ENCODE peak calls at places on chromosomes 4 and X, in six cellular contexts. Q, O, F, M, X and B are unnamed samples. For H3K27me3, the result is how much of the 10 kb centered on the place peaks cover.

GRCh38 chrX:130173190-130173895 is 1.6 kb downstream of the RAB33A start:
- DNase-seq in Q (peak), O (no peak), F (no peak), M (peak), X (no peak), B (no peak)

GRCh38 chr4:3340703-3341088 is 47.9 kb downstream of the RGS12 start:
- DNase-seq in Q (no peak), O (peak), F (no peak), M (no peak), X (no peak), B (no peak)

GRCh38 chr4:95465010-95465409 is 83.8 kb downstream of the UNC5C start:
- DNase-seq in Q (no peak), O (no peak), F (no peak), M (no peak), X (no peak), B (no peak)

GRCh38 chrX:107565916-107566602 is 62.3 kb upstream of the PRPS1 start:
- DNase-seq in Q (no peak), O (peak), F (peak), M (peak), X (peak), B (peak)

GRCh38 chrX:19875051-19875432 is 12.4 kb downstream of the SH3KBP1 start:
- DNase-seq in Q (no peak), O (no peak), F (no peak), M (peak), X (no peak), B (no peak)

GRCh38 chr4:77852892-77853495 is 9.6 kb upstream of the MRPL1 start:
- DNase-seq in Q (no peak), O (no peak), F (no peak), M (no peak), X (no peak), B (no peak)

GRCh38 chrX:37350034-37350365 is 836 bp downstream of the PRRG1 start:
- DNase-seq in Q (no peak), O (no peak), F (no peak), M (peak), X (no peak), B (no peak)

GRCh38 chr4:153755186-153755585 is 4.6 kb downstream of the RNF175 start:
- DNase-seq in Q (no peak), O (no peak), F (no peak), M (no peak), X (peak), B (no peak)

GRCh38 chrX:69314436-69315348 is 149.4 kb upstream of the PJA1 start:
- DNase-seq in Q (no peak), O (peak), F (no peak), M (no peak), X (no peak), B (no peak)

GRCh38 chrX:10135561-10136399 is 21.0 kb upstream of the CLCN4 start:
- DNase-seq in Q (no peak), O (no peak), F (no peak), M (no peak), X (no peak), B (no peak)

GRCh38 chr4:37445023-37445422 is 200.5 kb downstream of the NWD2 start:
- DNase-seq in Q (no peak), O (no peak), F (no peak), M (no peak), X (no peak), B (peak)

GRCh38 chr4:168082379-168082778 is 10.0 kb upstream of the ANXA10 start:
- DNase-seq in Q (no peak), O (no peak), F (no peak), M (no peak), X (no peak), B (no peak)

GRCh38 chrX:68261060-68261672 is 172.1 kb downstream of the OPHN1 start:
- DNase-seq in Q (no peak), O (no peak), F (no peak), M (peak), X (no peak), B (no peak)
- H3K27me3 ChIP-seq in Q (under half), O (under half), F (under half), M (under half), X (under half), B (under half)

DNA sequence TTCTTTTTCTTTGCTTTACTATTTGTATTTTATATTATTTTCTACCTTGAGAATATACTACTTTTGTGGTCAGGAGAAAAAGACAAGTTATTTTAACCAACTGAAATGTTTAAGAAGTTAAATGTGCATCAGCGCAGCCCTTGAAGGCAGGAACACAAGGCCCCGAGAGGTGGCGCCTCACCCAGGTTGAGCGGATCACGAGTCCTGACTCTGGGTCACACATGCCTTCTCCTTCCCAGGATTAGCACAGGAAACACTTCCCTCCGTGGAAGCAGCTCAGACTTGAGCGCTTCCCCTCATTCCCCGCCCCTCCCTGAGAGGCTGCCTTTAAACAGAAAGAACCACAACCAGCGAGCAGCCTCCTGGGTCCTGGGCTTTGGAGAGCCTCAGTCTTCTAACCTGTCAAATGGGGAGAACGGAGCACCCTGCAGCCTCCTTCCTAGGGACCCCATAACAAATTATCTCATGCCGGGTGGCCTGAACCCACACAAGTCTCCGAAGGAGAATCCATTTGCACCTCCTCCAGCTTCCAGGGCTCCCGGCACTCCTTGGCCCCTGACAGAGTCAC is 217.6 kb downstream of the AFAP1 start:
- DNase-seq in Q (no peak), O (no peak), F (peak), M (no peak), X (no peak), B (no peak)
- TF ChIP-seq CTCF in Q (peak), O (no peak), F (peak), M (peak), X (peak), B (peak)

DNA sequence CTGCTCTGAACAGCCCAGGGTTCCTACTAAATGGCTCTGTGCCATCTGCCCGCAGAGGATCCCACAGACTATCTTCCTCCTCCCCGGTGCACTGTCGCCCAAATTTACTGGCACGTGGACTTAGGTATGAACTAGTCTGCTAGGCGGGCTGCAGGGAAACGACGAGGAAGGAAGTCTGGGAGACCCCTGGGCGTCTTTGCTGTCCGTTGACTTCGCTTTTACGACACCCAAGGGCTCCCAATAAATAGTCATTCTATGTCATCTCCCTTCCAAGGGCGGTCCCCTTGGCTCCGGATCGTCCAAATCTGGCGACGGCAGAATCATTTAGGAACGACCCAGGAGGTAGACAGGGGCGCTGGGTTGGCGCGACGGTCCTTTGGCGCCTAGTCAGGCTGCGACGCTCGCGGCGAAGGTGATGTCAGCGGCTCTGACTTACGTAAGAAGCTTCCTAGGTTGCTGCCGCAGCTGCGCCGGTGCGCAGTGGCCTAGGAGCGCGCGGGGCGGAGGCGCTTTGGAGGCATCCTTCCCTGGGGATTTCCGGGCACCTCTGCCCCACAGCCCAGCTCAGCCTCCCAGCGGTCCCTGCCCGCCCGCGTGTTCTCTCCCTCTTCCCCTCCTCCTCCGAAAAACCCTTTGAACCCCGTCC is 2.2 kb downstream of the NHS start:
- DNase-seq in Q (peak), O (peak), F (no peak), M (peak), X (peak), B (peak)
- H3K27me3 ChIP-seq in Q (under half), O (under half), F (half or more), M (under half), X (under half), B (under half)

GRCh38 chr4:105194328-105195231 is 47.9 kb downstream of the TET2 start:
- DNase-seq in Q (no peak), O (no peak), F (no peak), M (peak), X (no peak), B (no peak)

GRCh38 chr4:105197777-105198176 is 51.1 kb downstream of the TET2 start:
- DNase-seq in Q (no peak), O (no peak), F (no peak), M (peak), X (no peak), B (no peak)

GRCh38 chr4:105198541-105198940 is 51.9 kb downstream of the TET2 start:
- DNase-seq in Q (no peak), O (no peak), F (no peak), M (no peak), X (no peak), B (no peak)

GRCh38 chr4:105192910-105193309 is 46.2 kb downstream of the TET2 start:
- DNase-seq in Q (no peak), O (no peak), F (no peak), M (no peak), X (no peak), B (no peak)

GRCh38 chr4:105196523-105197145 is 50.0 kb downstream of the TET2 start:
- DNase-seq in Q (no peak), O (no peak), F (peak), M (peak), X (peak), B (no peak)
- TF ChIP-seq CTCF in Q (peak), O (no peak), F (peak), M (peak), X (peak), B (peak)

DNA sequence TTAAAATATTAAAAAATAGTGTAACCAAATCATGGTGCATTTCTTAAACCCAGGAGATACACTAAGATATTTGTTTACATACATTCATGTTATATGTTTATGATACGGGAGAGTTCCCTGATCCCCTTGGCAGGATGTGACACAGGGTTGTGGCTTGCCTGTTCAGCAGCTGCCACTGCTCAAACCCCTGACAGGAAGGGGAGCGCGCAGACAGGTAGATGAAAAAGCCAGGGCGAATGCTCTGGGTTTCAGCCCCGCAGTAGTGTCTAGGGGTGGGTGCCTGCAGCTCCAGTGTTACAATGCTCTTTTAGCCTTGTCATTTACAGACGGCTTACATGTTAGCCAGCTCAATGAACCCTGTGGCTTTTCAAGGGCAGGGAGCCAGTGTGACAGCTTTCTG is 1343.8 kb upstream of the IGFBP7 start:
- DNase-seq in Q (no peak), O (no peak), F (no peak), M (no peak), X (peak), B (no peak)
- H3K27me3 ChIP-seq in Q (under half), O (under half), F (under half), M (under half), X (under half), B (under half)

DNA sequence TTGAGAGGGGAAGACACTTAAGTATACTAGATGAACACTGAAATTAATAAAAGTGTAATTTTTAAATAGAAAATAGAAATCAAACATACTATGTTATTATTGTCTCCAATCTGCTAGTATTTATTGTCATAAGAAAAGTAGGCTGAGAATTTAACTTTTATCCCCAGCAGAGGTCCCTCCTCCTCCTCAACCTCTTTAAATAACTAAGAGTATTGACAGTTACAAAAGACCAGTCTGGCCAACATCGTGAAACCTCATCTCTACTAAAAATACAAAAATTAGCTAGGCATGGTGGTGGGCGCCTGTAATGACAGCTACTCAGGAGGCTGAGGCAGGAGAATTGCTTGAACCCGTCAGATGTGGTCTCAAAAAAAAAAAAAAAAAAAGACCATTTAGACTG is 4.1 kb downstream of the SLC30A9 start:
- DNase-seq in Q (no peak), O (no peak), F (peak), M (no peak), X (no peak), B (no peak)
- TF ChIP-seq CTCF in Q (no peak), O (no peak), F (no peak), M (no peak), X (no peak), B (peak)

DNA sequence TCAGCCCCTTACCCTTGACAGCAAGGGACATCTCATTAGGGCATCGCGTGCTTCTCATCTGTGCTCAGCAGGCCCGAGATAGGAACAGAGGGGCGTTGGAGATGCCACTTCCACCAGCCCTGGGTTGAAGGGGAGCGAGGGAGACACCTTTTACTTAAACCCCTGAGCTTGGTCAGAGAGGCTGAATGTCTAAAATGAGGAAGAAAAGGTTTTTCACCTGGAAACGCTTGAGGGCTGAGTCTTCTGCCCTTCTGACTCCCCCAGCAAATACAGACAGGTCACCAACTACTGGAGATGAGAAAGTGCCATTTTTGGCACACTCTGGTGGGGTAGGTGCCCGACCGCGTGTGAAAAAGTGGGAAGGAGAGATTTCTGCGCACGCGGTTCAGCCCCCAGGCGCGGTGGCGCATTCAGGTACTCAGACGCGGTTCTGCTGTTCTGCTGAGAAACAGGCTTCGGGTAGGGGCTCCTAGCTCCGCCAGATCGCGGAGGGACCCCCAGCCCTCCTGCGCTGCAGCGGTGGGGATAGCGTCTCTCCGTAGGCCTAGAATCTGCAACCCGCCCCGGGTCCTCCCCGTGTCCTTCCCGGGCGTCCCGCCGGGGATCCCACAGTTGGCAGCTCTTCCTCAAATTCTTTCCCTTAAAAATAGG is 3.2 kb downstream of the SHOX start:
- DNase-seq in Q (no peak), O (no peak), F (no peak), M (no peak), X (no peak), B (no peak)
- H3K27me3 ChIP-seq in Q (half or more), O (under half), F (half or more), M (under half), X (half or more), B (under half)

GRCh38 chrX:131235768-131236167 is 53.3 kb downstream of the IGSF1 start:
- DNase-seq in Q (no peak), O (no peak), F (no peak), M (no peak), X (no peak), B (no peak)

DNA sequence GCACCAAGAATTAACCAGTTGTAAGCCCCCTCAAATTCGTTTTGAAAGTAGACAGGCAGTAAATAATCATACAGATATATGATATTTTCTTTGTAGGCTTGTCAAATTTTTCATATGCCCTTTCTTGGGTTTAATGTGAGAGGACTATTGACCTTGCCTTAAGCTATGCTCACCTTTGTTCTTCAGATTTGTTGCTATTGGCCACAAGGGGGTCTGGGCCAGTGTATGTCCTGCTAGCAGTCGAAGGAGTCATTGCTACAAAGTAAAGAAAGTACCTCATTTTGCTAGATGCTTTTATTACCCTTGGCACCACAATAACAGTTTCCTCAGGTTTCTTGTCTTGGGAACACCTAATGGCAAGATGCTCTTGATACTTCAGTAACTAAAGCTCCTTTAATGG is 51.7 kb downstream of the IGSF1 start:
- DNase-seq in Q (no peak), O (no peak), F (no peak), M (no peak), X (no peak), B (no peak)
- TF ChIP-seq CTCF in Q (no peak), O (no peak), F (no peak), M (no peak), X (no peak), B (no peak)

GRCh38 chr4:5825642-5826041 is 67.2 kb downstream of the CRMP1 start:
- DNase-seq in Q (no peak), O (no peak), F (no peak), M (no peak), X (no peak), B (no peak)
- H3K27me3 ChIP-seq in Q (under half), O (under half), F (under half), M (under half), X (under half), B (under half)